ENCODE peak calls at places on chromosomes 4 and X, in six cellular contexts. One of them, this sample, is unnamed.

GRCh38 chr4:52235775-52236174 is 184.7 kb downstream of the SPATA18 start:
- DNase-seq in tibial nerve: no peak
- DNase-seq in CD4-positive, alpha-beta T cell: no peak
- DNase-seq in AG10803: no peak
- DNase-seq in foreskin fibroblast: no peak
- DNase-seq in ascending aorta: no peak
- DNase-seq in this sample: no peak

GRCh38 chrX:5390376-5390775 is 838.3 kb downstream of the NLGN4X start:
- DNase-seq in tibial nerve: no peak
- DNase-seq in CD4-positive, alpha-beta T cell: no peak
- DNase-seq in AG10803: no peak
- DNase-seq in foreskin fibroblast: no peak
- DNase-seq in ascending aorta: no peak
- DNase-seq in this sample: no peak

GRCh38 chrX:16678689-16679088 is 28.7 kb downstream of the S100G start:
- DNase-seq in tibial nerve: no peak
- DNase-seq in CD4-positive, alpha-beta T cell: no peak
- DNase-seq in AG10803: no peak
- DNase-seq in foreskin fibroblast: no peak
- DNase-seq in ascending aorta: no peak
- DNase-seq in this sample: no peak

GRCh38 chr4:152485726-152486276 is 50.1 kb downstream of the FBXW7 start:
- DNase-seq in tibial nerve: no peak
- DNase-seq in CD4-positive, alpha-beta T cell: no peak
- DNase-seq in AG10803: peak; percentile 63
- DNase-seq in foreskin fibroblast: no peak
- DNase-seq in ascending aorta: no peak
- DNase-seq in this sample: peak; percentile 37

GRCh38 chr4:98618670-98619069 is 39.7 kb downstream of the TSPAN5 start:
- DNase-seq in tibial nerve: no peak
- DNase-seq in CD4-positive, alpha-beta T cell: no peak
- DNase-seq in AG10803: no peak
- DNase-seq in foreskin fibroblast: no peak
- DNase-seq in ascending aorta: no peak
- DNase-seq in this sample: no peak

GRCh38 chrX:49165901-49166881 is 3.6 kb downstream of the MAGIX start:
- DNase-seq in tibial nerve: peak; percentile 48
- DNase-seq in CD4-positive, alpha-beta T cell: peak; percentile 61
- DNase-seq in AG10803: peak; percentile 62
- DNase-seq in foreskin fibroblast: peak; percentile 54
- DNase-seq in ascending aorta: no peak
- DNase-seq in this sample: peak; percentile 43

GRCh38 chr4:42915484-42915883 is 23.0 kb downstream of the GRXCR1 start:
- DNase-seq in tibial nerve: no peak
- DNase-seq in CD4-positive, alpha-beta T cell: no peak
- DNase-seq in AG10803: no peak
- DNase-seq in foreskin fibroblast: no peak
- DNase-seq in ascending aorta: no peak
- DNase-seq in this sample: no peak

GRCh38 chr4:3130826-3131225 is 56.3 kb downstream of the HTT start:
- DNase-seq in tibial nerve: no peak
- DNase-seq in CD4-positive, alpha-beta T cell: no peak
- DNase-seq in AG10803: no peak
- DNase-seq in foreskin fibroblast: no peak
- DNase-seq in ascending aorta: no peak
- DNase-seq in this sample: no peak

GRCh38 chr4:103719320-103720204 is at the start of gene TACR3:
- DNase-seq in tibial nerve: no peak
- DNase-seq in CD4-positive, alpha-beta T cell: no peak
- DNase-seq in AG10803: no peak
- DNase-seq in foreskin fibroblast: no peak
- DNase-seq in ascending aorta: no peak
- DNase-seq in this sample: peak; percentile 7

GRCh38 chrX:135328421-135329005 is 19.2 kb downstream of the ETDC start:
- DNase-seq in tibial nerve: no peak
- DNase-seq in CD4-positive, alpha-beta T cell: no peak
- DNase-seq in AG10803: peak; percentile 26
- DNase-seq in foreskin fibroblast: peak; percentile 21
- DNase-seq in ascending aorta: no peak
- DNase-seq in this sample: no peak

GRCh38 chrX:46268429-46268828 is 276.8 kb downstream of the ZNF674 start:
- DNase-seq in tibial nerve: no peak
- DNase-seq in CD4-positive, alpha-beta T cell: no peak
- DNase-seq in AG10803: no peak
- DNase-seq in foreskin fibroblast: peak; percentile 30
- DNase-seq in ascending aorta: no peak
- DNase-seq in this sample: no peak

GRCh38 chr4:2290974-2291704 is 29.2 kb upstream of the MXD4 start:
- DNase-seq in tibial nerve: no peak
- DNase-seq in CD4-positive, alpha-beta T cell: peak; percentile 75
- DNase-seq in AG10803: no peak
- DNase-seq in foreskin fibroblast: no peak
- DNase-seq in ascending aorta: no peak
- DNase-seq in this sample: peak; percentile 46

GRCh38 chrX:20233336-20233735 is 33.4 kb downstream of the RPS6KA3 start:
- DNase-seq in tibial nerve: no peak
- DNase-seq in CD4-positive, alpha-beta T cell: no peak
- DNase-seq in AG10803: no peak
- DNase-seq in foreskin fibroblast: no peak
- DNase-seq in ascending aorta: no peak
- DNase-seq in this sample: no peak

GRCh38 chrX:108640817-108641216 is 95.5 kb downstream of the IRS4 start:
- DNase-seq in tibial nerve: no peak
- DNase-seq in CD4-positive, alpha-beta T cell: no peak
- DNase-seq in AG10803: no peak
- DNase-seq in foreskin fibroblast: no peak
- DNase-seq in ascending aorta: no peak
- DNase-seq in this sample: no peak

GRCh38 chr4:1720163-1720983 is 750 bp downstream of the TMEM129 start:
- DNase-seq in tibial nerve: no peak
- DNase-seq in CD4-positive, alpha-beta T cell: peak; percentile 30
- DNase-seq in AG10803: peak; percentile 49
- DNase-seq in foreskin fibroblast: peak; percentile 30
- DNase-seq in ascending aorta: no peak
- DNase-seq in this sample: peak; percentile 48

GRCh38 chr4:177008071-177008835 is 215.5 kb upstream of the VEGFC start:
- DNase-seq in tibial nerve: no peak
- DNase-seq in CD4-positive, alpha-beta T cell: no peak
- DNase-seq in AG10803: peak; percentile 34
- DNase-seq in foreskin fibroblast: peak; percentile 60
- DNase-seq in ascending aorta: no peak
- DNase-seq in this sample: no peak

GRCh38 chrX:142068365-142068764 is 136.7 kb downstream of the MAGEC2 start:
- DNase-seq in tibial nerve: no peak
- DNase-seq in CD4-positive, alpha-beta T cell: no peak
- DNase-seq in AG10803: no peak
- DNase-seq in foreskin fibroblast: no peak
- DNase-seq in ascending aorta: no peak
- DNase-seq in this sample: no peak

GRCh38 chr4:122652379-122652778 is 31.5 kb upstream of the IL21 start:
- DNase-seq in tibial nerve: peak; percentile 51
- DNase-seq in CD4-positive, alpha-beta T cell: peak; percentile 33
- DNase-seq in AG10803: peak; percentile 77
- DNase-seq in foreskin fibroblast: peak; percentile 54
- DNase-seq in ascending aorta: no peak
- DNase-seq in this sample: peak; percentile 35

GRCh38 chrX:10083809-10084208 is 73.0 kb upstream of the CLCN4 start:
- DNase-seq in tibial nerve: no peak
- DNase-seq in CD4-positive, alpha-beta T cell: no peak
- DNase-seq in AG10803: no peak
- DNase-seq in foreskin fibroblast: no peak
- DNase-seq in ascending aorta: no peak
- DNase-seq in this sample: no peak

GRCh38 chr4:140300271-140300970 is 73.0 kb upstream of the SCOC start:
- DNase-seq in tibial nerve: no peak
- DNase-seq in CD4-positive, alpha-beta T cell: no peak
- DNase-seq in AG10803: peak; percentile 77
- DNase-seq in foreskin fibroblast: peak; percentile 80
- DNase-seq in ascending aorta: no peak
- DNase-seq in this sample: no peak

GRCh38 chrX:81348388-81348787 is 146.5 kb downstream of the SH3BGRL start:
- DNase-seq in tibial nerve: no peak
- DNase-seq in CD4-positive, alpha-beta T cell: no peak
- DNase-seq in AG10803: no peak
- DNase-seq in foreskin fibroblast: no peak
- DNase-seq in ascending aorta: no peak
- DNase-seq in this sample: no peak

GRCh38 chr4:113383111-113383785 is 333.8 kb downstream of the ANK2 start:
- DNase-seq in tibial nerve: peak; percentile 26
- DNase-seq in CD4-positive, alpha-beta T cell: no peak
- DNase-seq in AG10803: peak; percentile 93
- DNase-seq in foreskin fibroblast: peak; percentile 76
- DNase-seq in ascending aorta: no peak
- DNase-seq in this sample: no peak

GRCh38 chr4:97987019-97987648 is 156.1 kb downstream of the STPG2 start:
- DNase-seq in tibial nerve: no peak
- DNase-seq in CD4-positive, alpha-beta T cell: no peak
- DNase-seq in AG10803: no peak
- DNase-seq in foreskin fibroblast: no peak
- DNase-seq in ascending aorta: no peak
- DNase-seq in this sample: peak; percentile 13

GRCh38 chrX:9355739-9356138 is 109.1 kb upstream of the TBL1X start:
- DNase-seq in tibial nerve: no peak
- DNase-seq in CD4-positive, alpha-beta T cell: no peak
- DNase-seq in AG10803: no peak
- DNase-seq in foreskin fibroblast: no peak
- DNase-seq in ascending aorta: no peak
- DNase-seq in this sample: no peak

GRCh38 chr4:147056951-147057630 is 111.4 kb upstream of the TTC29 start:
- DNase-seq in tibial nerve: no peak
- DNase-seq in CD4-positive, alpha-beta T cell: no peak
- DNase-seq in AG10803: peak; percentile 43
- DNase-seq in foreskin fibroblast: no peak
- DNase-seq in ascending aorta: no peak
- DNase-seq in this sample: no peak

GRCh38 chrX:151359931-151360871 is 36.8 kb upstream of the VMA21 start:
- DNase-seq in tibial nerve: no peak
- DNase-seq in CD4-positive, alpha-beta T cell: peak; percentile 28
- DNase-seq in AG10803: peak; percentile 0
- DNase-seq in foreskin fibroblast: no peak
- DNase-seq in ascending aorta: no peak
- DNase-seq in this sample: peak; percentile 52

GRCh38 chrX:45761920-45762319 is 561.2 kb upstream of the DIPK2B start:
- DNase-seq in tibial nerve: no peak
- DNase-seq in CD4-positive, alpha-beta T cell: no peak
- DNase-seq in AG10803: no peak
- DNase-seq in foreskin fibroblast: no peak
- DNase-seq in ascending aorta: no peak
- DNase-seq in this sample: no peak

DNA sequence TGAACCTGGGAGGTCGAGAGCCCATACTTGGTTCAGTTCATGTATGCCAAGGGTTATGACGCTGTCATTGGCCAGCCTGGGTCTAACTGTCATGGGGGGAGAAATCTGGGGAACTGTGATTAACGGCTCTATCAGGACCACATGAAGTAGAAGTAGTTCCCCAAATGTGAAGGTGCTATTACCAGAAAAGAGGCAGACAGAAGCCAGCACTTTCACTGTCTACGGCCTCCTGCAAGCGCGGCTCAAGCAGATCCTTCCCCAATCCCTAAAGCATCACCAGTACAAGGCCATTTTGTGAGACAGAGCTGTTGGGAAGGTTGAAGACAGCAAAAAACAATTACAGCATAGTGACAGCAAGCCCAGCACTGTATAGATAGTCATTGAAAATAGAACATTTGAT is 37.5 kb downstream of the HOPX start:
- DNase-seq in tibial nerve: no peak
- DNase-seq in CD4-positive, alpha-beta T cell: no peak
- DNase-seq in AG10803: no peak
- DNase-seq in foreskin fibroblast: no peak
- DNase-seq in ascending aorta: no peak
- DNase-seq in this sample: no peak
- TF ChIP-seq CTCF in tibial nerve: no peak
- TF ChIP-seq CTCF in CD4-positive, alpha-beta T cell: no peak
- TF ChIP-seq CTCF in AG10803: no peak
- TF ChIP-seq CTCF in foreskin fibroblast: no peak
- TF ChIP-seq CTCF in ascending aorta: no peak
- TF ChIP-seq CTCF in this sample: no peak

GRCh38 chr4:75287738-75288517 is 226.3 kb downstream of the RCHY1 start:
- DNase-seq in tibial nerve: no peak
- DNase-seq in CD4-positive, alpha-beta T cell: no peak
- DNase-seq in AG10803: no peak
- DNase-seq in foreskin fibroblast: no peak
- DNase-seq in ascending aorta: no peak
- DNase-seq in this sample: no peak

GRCh38 chr4:75285837-75286236 is 228.4 kb downstream of the RCHY1 start:
- DNase-seq in tibial nerve: no peak
- DNase-seq in CD4-positive, alpha-beta T cell: no peak
- DNase-seq in AG10803: no peak
- DNase-seq in foreskin fibroblast: no peak
- DNase-seq in ascending aorta: no peak
- DNase-seq in this sample: no peak

DNA sequence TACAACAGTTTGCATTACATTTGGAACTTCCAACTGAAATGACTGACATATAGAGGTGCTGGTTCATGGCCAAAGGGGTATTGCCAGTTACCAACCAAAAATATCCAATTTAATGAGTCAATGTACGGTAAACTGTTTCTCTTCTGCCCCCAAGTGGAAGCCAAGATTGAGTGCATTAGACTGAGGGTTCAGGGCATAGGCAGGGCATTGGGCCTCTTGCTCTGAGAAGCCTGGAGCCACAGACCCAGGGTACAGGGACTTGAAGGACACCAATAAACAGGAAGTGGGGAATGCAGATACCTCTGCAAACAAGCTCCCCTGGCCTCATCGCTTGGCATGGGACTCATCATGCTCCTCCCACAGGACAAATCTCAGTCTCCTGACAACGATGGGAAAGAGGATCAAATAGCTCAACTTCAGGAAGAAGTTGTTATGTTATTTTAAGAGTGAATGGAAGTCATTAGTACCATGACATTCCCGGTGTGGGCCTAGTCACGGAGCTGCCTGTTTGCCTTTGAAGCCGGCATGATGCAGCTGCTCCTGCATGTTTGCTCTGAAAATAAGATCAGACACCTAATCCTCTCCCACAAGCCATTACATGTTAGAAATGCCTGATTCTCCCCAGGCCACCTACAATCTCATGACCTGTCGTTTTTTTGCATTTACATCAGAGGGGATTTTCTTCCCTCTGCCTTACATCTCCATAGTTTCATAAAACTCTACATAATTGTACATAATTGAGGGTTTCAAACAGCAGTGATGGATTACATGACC is 224.2 kb downstream of the RCHY1 start:
- DNase-seq in tibial nerve: no peak
- DNase-seq in CD4-positive, alpha-beta T cell: no peak
- DNase-seq in AG10803: no peak
- DNase-seq in foreskin fibroblast: no peak
- DNase-seq in ascending aorta: no peak
- DNase-seq in this sample: peak; percentile 18
- TF ChIP-seq CTCF in tibial nerve: no peak
- TF ChIP-seq CTCF in CD4-positive, alpha-beta T cell: no peak
- TF ChIP-seq CTCF in AG10803: no peak
- TF ChIP-seq CTCF in foreskin fibroblast: no peak
- TF ChIP-seq CTCF in ascending aorta: peak; percentile 36
- TF ChIP-seq CTCF in this sample: peak; percentile 39

GRCh38 chr4:36709986-36710385 is 428.6 kb downstream of the DTHD1 start:
- DNase-seq in tibial nerve: no peak
- DNase-seq in CD4-positive, alpha-beta T cell: no peak
- DNase-seq in AG10803: no peak
- DNase-seq in foreskin fibroblast: no peak
- DNase-seq in ascending aorta: no peak
- DNase-seq in this sample: no peak
- TF ChIP-seq CTCF in tibial nerve: no peak
- TF ChIP-seq CTCF in CD4-positive, alpha-beta T cell: no peak
- TF ChIP-seq CTCF in AG10803: no peak
- TF ChIP-seq CTCF in foreskin fibroblast: no peak
- TF ChIP-seq CTCF in ascending aorta: no peak
- TF ChIP-seq CTCF in this sample: no peak

GRCh38 chr4:151331276-151332042 is 6.1 kb upstream of the SH3D19 start:
- DNase-seq in tibial nerve: no peak
- DNase-seq in CD4-positive, alpha-beta T cell: no peak
- DNase-seq in AG10803: peak; percentile 17
- DNase-seq in foreskin fibroblast: no peak
- DNase-seq in ascending aorta: no peak
- DNase-seq in this sample: no peak
- TF ChIP-seq CTCF in tibial nerve: no peak
- TF ChIP-seq CTCF in CD4-positive, alpha-beta T cell: no peak
- TF ChIP-seq CTCF in AG10803: no peak
- TF ChIP-seq CTCF in foreskin fibroblast: no peak
- TF ChIP-seq CTCF in ascending aorta: no peak
- TF ChIP-seq CTCF in this sample: no peak

This sample was measured in GM10248.